ENCODE peak calls at places on chromosome 1, in six cellular contexts. R, S, U, O, E and D are unnamed samples.

GRCh38 chr1:59552001-59552400 is 255.1 kb downstream of the FGGY start:
- DNase-seq in E (no peak), S (no peak), U (no peak), R (no peak), O (no peak), D (peak; percentile 22)

GRCh38 chr1:51750729-51751128 is 127.8 kb downstream of the NRDC start:
- DNase-seq in S (peak; percentile 15), U (no peak), E (peak; percentile 80), O (no peak), R (no peak), D (no peak)

GRCh38 chr1:1431006-1431844 is 4.3 kb upstream of the VWA1 start:
- DNase-seq in E (no peak), O (no peak), R (no peak), S (no peak), U (no peak), D (no peak)

GRCh38 chr1:112011231-112011630 is 21.8 kb upstream of the KCND3 start:
- DNase-seq in O (no peak), S (no peak), U (no peak), E (peak; percentile 88), R (no peak), D (no peak)

GRCh38 chr1:113721010-113721409 is 38.3 kb downstream of the PHTF1 start:
- DNase-seq in O (no peak), U (no peak), R (no peak), S (no peak), E (no peak), D (no peak)

GRCh38 chr1:28073867-28074266 is 14.5 kb downstream of the EYA3 start:
- DNase-seq in R (no peak), O (no peak), S (no peak), U (no peak), E (no peak), D (no peak)

GRCh38 chr1:7429290-7429689 is 341.8 kb upstream of the VAMP3 start:
- DNase-seq in O (no peak), S (no peak), E (no peak), R (no peak), U (no peak), D (no peak)

GRCh38 chr1:99580451-99580850 is 65.5 kb upstream of the PALMD start:
- DNase-seq in E (peak; percentile 62), U (no peak), S (peak; percentile 91), O (no peak), R (no peak), D (no peak)

GRCh38 chr1:206803221-206803730 is 31.0 kb upstream of the IL10 start:
- DNase-seq in E (no peak), O (peak; percentile 42), R (no peak), U (no peak), S (no peak), D (no peak)

GRCh38 chr1:185795181-185795580 is 61.0 kb downstream of the HMCN1 start:
- DNase-seq in O (no peak), U (no peak), E (peak; percentile 76), R (no peak), S (no peak), D (no peak)

GRCh38 chr1:18396247-18396646 is 84.5 kb upstream of the KLHDC7A start:
- DNase-seq in E (peak; percentile 21), U (no peak), S (no peak), O (no peak), R (no peak), D (no peak)

GRCh38 chr1:228727682-228728171 is 7.6 kb upstream of the RHOU start:
- DNase-seq in S (no peak), R (no peak), E (no peak), O (no peak), U (no peak), D (no peak)

GRCh38 chr1:207309775-207310273 is 11.7 kb upstream of the CD55 start:
- DNase-seq in S (peak; percentile 55), U (no peak), E (peak; percentile 76), R (peak; percentile 38), O (no peak), D (no peak)

GRCh38 chr1:56550132-56550531 is 29.2 kb downstream of the PLPP3 start:
- DNase-seq in U (no peak), E (no peak), S (peak; percentile 33), R (no peak), O (no peak), D (peak; percentile 39)

GRCh38 chr1:227362039-227362438 is 43.7 kb upstream of the CDC42BPA start:
- DNase-seq in R (no peak), U (no peak), S (no peak), E (peak; percentile 11), O (no peak), D (no peak)